ENCODE peak calls at places on chromosomes 16 and 17, in five cellular contexts. P is PC-9, N is substantia nigra, O is psoas muscle, S is heart right ventricle. U is an unnamed sample.

GRCh38 chr16:80151706-80152073 is 389.1 kb upstream of the DYNLRB2 start:
- DNase-seq in P (no peak), N (no peak), O (no peak), S (no peak), U (no peak)

GRCh38 chr17:81513669-81514484 is 1.3 kb upstream of the ACTG1 start:
- DNase-seq in P (peak; percentile 41), N (no peak), O (peak; percentile 74), S (peak; percentile 73), U (peak; percentile 84)

GRCh38 chr17:700504-701094 is 14.0 kb downstream of the VPS53 start:
- DNase-seq in P (no peak), N (no peak), O (no peak), S (no peak), U (no peak)

GRCh38 chr16:79104567-79104966 is 496.0 kb downstream of the MAF start:
- DNase-seq in P (no peak), N (no peak), O (no peak), S (no peak), U (no peak)

GRCh38 chr16:4911831-4912422 is 25.0 kb downstream of the PPL start:
- DNase-seq in P (peak; percentile 74), N (no peak), O (no peak), S (no peak), U (no peak)

GRCh38 chr16:86874141-86874540 is 295.8 kb downstream of the FOXL1 start:
- DNase-seq in P (no peak), N (no peak), O (no peak), S (no peak), U (no peak)

GRCh38 chr16:23597003-23597756 is 1.1 kb upstream of the NDUFAB1 start:
- DNase-seq in P (no peak), N (no peak), O (peak; percentile 30), S (no peak), U (no peak)

GRCh38 chr16:73095142-73095791 is 47.3 kb upstream of the ZFHX3 start:
- DNase-seq in P (no peak), N (no peak), O (no peak), S (no peak), U (no peak)

GRCh38 chr16:50603206-50604064 is 55.2 kb downstream of the NKD1 start:
- DNase-seq in P (no peak), N (no peak), O (no peak), S (no peak), U (no peak)

GRCh38 chr17:9676084-9676483 is 30.8 kb downstream of the USP43 start:
- DNase-seq in P (no peak), N (no peak), O (no peak), S (no peak), U (no peak)

GRCh38 chr16:69397821-69398521 is 12.2 kb upstream of the TERF2 start:
- DNase-seq in P (peak; percentile 83), N (peak; percentile 14), O (no peak), S (no peak), U (no peak)

GRCh38 chr17:74202879-74203432 is 522 bp upstream of the RPL38 start:
- DNase-seq in P (no peak), N (no peak), O (no peak), S (no peak), U (no peak)

GRCh38 chr17:28726396-28726911 is 421 bp upstream of the TLCD1 start:
- DNase-seq in P (no peak), N (peak; percentile 71), O (no peak), S (no peak), U (no peak)

GRCh38 chr17:60328679-60329078 is 63.3 kb downstream of the USP32 start:
- DNase-seq in P (no peak), N (no peak), O (no peak), S (no peak), U (no peak)

GRCh38 chr16:73544266-73544665 is 496.3 kb upstream of the ZFHX3 start:
- DNase-seq in P (no peak), N (no peak), O (no peak), S (no peak), U (no peak)

GRCh38 chr17:76492250-76492988 is 8.8 kb downstream of the RHBDF2 start:
- DNase-seq in P (no peak), N (no peak), O (no peak), S (peak; percentile 28), U (no peak)

GRCh38 chr17:17855976-17856375 is 19.2 kb upstream of the SREBF1 start:
- DNase-seq in P (no peak), N (no peak), O (no peak), S (no peak), U (no peak)

GRCh38 chr16:86398201-86398600 is 112.1 kb upstream of the FOXF1 start:
- DNase-seq in P (no peak), N (no peak), O (no peak), S (no peak), U (no peak)

GRCh38 chr17:47864791-47865216 is 13.8 kb upstream of the SP6 start:
- DNase-seq in P (peak; percentile 83), N (no peak), O (no peak), S (no peak), U (no peak)

GRCh38 chr16:17229766-17230165 is 241.0 kb downstream of the XYLT1 start:
- DNase-seq in P (no peak), N (no peak), O (no peak), S (no peak), U (no peak)

GRCh38 chr16:72844225-72844920 is 203.6 kb downstream of the ZFHX3 start:
- DNase-seq in P (no peak), N (no peak), O (no peak), S (no peak), U (no peak)

GRCh38 chr16:90001761-90002503 is 17.3 kb downstream of the DBNDD1 start:
- DNase-seq in P (no peak), N (no peak), O (no peak), S (no peak), U (no peak)

GRCh38 chr17:64083571-64084085 is 46.3 kb downstream of the ERN1 start:
- DNase-seq in P (no peak), N (no peak), O (no peak), S (no peak), U (no peak)
- H3K27ac ChIP-seq in P (peak overlapping the region; percentile 99), N (no peak overlapping the region), O (no peak overlapping the region), S (no peak overlapping the region), U (no peak overlapping the region)

GRCh38 chr17:78168906-78169793 is 769 bp downstream of the SYNGR2 start:
- DNase-seq in P (no peak), N (no peak), O (peak; percentile 64), S (peak; percentile 58), U (peak; percentile 69)

GRCh38 chr17:78174332-78174869 is 6.0 kb downstream of the SYNGR2 start:
- DNase-seq in P (peak; percentile 48), N (peak; percentile 63), O (peak; percentile 89), S (peak; percentile 83), U (peak; percentile 87)

GRCh38 chr17:78172284-78173024 is 4.1 kb downstream of the SYNGR2 start:
- DNase-seq in P (no peak), N (no peak), O (peak; percentile 50), S (peak; percentile 56), U (no peak)

GRCh38 chr17:78173025-78173715 is 4.8 kb downstream of the SYNGR2 start:
- DNase-seq in P (no peak), N (no peak), O (peak; percentile 22), S (peak; percentile 21), U (no peak)

GRCh38 chr17:78170692-78171590 is 2.6 kb downstream of the SYNGR2 start:
- DNase-seq in P (no peak), N (no peak), O (no peak), S (no peak), U (no peak)
- H3K27ac ChIP-seq in P (no peak overlapping the region), N (peak overlapping the region; percentile 38), O (peak overlapping the region; percentile 98), S (peak overlapping the region; percentile 91), U (peak overlapping the region; percentile 88)

GRCh38 chr17:58998871-58999270 is 107.8 kb downstream of the TRIM37 start:
- DNase-seq in P (no peak), N (no peak), O (no peak), S (no peak), U (no peak)
- H3K27ac ChIP-seq in P (no peak overlapping the region), N (no peak overlapping the region), O (no peak overlapping the region), S (no peak overlapping the region), U (no peak overlapping the region)

DNA sequence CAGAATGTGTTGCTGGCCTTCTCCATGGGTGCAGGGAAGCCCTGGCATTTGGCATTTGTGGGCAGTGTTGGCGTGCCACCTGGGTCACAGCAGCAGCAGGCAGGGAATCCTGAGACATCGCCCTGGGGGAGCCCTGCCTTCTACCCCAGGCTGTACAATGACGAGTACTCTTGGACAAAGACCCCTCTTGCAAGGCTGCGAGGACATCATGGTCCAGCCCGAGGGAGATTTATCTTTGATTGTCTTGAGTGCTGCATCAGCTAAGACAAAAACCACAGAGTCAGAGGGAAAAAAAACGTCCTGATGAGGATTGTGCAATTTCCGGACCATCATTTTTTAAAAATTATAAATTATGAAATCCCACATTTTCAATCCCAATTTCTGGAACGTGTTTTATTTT is 3.7 kb downstream of the CRISPLD2 start:
- DNase-seq in P (no peak), N (no peak), O (no peak), S (no peak), U (no peak)
- H3K27ac ChIP-seq in P (no peak overlapping the region), N (no peak overlapping the region), O (no peak overlapping the region), S (no peak overlapping the region), U (peak overlapping the region; percentile 75)